ENCODE peak calls at places on chromosomes 16 and 17, in seven cellular contexts. H is AG04449, B is activated B cell treated with CpG ODN at 0.5 μM for 24 hours, S is MCF 10A, T is thoracic aorta, O is left ventricle myocardium inferior, K is suprapubic skin. Q is an unnamed sample.

GRCh38 chr16:78738557-78738956 is 639.1 kb downstream of the WWOX start:
- DNase-seq in H (no peak), B (no peak), S (no peak), T (no peak), O (no peak), K (no peak), Q (no peak)

GRCh38 chr17:44400226-44400847 is 10.9 kb upstream of the ITGA2B start:
- DNase-seq in H (no peak), B (no peak), S (peak), T (no peak), O (no peak), K (no peak), Q (no peak)

GRCh38 chr17:55436224-55437164 is 14.9 kb upstream of the MMD start:
- DNase-seq in H (no peak), B (no peak), S (no peak), T (no peak), O (no peak), K (no peak), Q (no peak)

GRCh38 chr17:80664217-80664780 is 119.7 kb downstream of the RPTOR start:
- DNase-seq in H (no peak), B (no peak), S (no peak), T (no peak), O (no peak), K (no peak), Q (no peak)

GRCh38 chr17:33513769-33514168 is 220.7 kb upstream of the ASIC2 start:
- DNase-seq in H (no peak), B (no peak), S (no peak), T (no peak), O (no peak), K (no peak), Q (no peak)

GRCh38 chr16:23434380-23434779 is 18.6 kb downstream of the COG7 start:
- DNase-seq in H (no peak), B (peak), S (peak), T (no peak), O (no peak), K (no peak), Q (no peak)

GRCh38 chr17:45221081-45221996 is at the start of gene FMNL1:
- DNase-seq in H (no peak), B (peak), S (no peak), T (no peak), O (peak), K (no peak), Q (no peak)

GRCh38 chr16:19307587-19308241 is 22.2 kb downstream of the CLEC19A start:
- DNase-seq in H (no peak), B (no peak), S (peak), T (no peak), O (no peak), K (no peak), Q (peak)

GRCh38 chr16:11276880-11277593 is 757 bp upstream of the PRM2 start:
- DNase-seq in H (no peak), B (no peak), S (peak), T (no peak), O (no peak), K (no peak), Q (no peak)

GRCh38 chr17:60604686-60605334 is 4.8 kb downstream of the PPM1D start:
- DNase-seq in H (peak), B (no peak), S (peak), T (peak), O (no peak), K (no peak), Q (no peak)

GRCh38 chr16:7628981-7629380 is 296.3 kb downstream of the RBFOX1 start:
- DNase-seq in H (no peak), B (no peak), S (no peak), T (no peak), O (no peak), K (no peak), Q (no peak)

GRCh38 chr17:62780273-62780672 is 27.8 kb downstream of the MARCHF10 start:
- DNase-seq in H (no peak), B (no peak), S (peak), T (peak), O (peak), K (no peak), Q (no peak)

GRCh38 chr16:87463722-87464690 is 28.8 kb downstream of the ZCCHC14 start:
- DNase-seq in H (no peak), B (no peak), S (no peak), T (no peak), O (no peak), K (no peak), Q (no peak)

GRCh38 chr16:11024333-11025053 is 80.1 kb downstream of the CLEC16A start:
- DNase-seq in H (no peak), B (no peak), S (no peak), T (no peak), O (no peak), K (no peak), Q (no peak)

GRCh38 chr17:1999557-2000251 is 25.4 kb downstream of the RTN4RL1 start:
- DNase-seq in H (no peak), B (no peak), S (no peak), T (no peak), O (peak), K (peak), Q (no peak)

GRCh38 chr16:80744856-80745255 is 59.5 kb downstream of the CDYL2 start:
- DNase-seq in H (no peak), B (no peak), S (no peak), T (no peak), O (no peak), K (no peak), Q (no peak)

GRCh38 chr17:59853168-59853918 is 39.4 kb downstream of the TUBD1 start:
- DNase-seq in H (peak), B (no peak), S (peak), T (no peak), O (no peak), K (no peak), Q (no peak)

GRCh38 chr16:12276631-12277030 is 300.1 kb downstream of the SNX29 start:
- DNase-seq in H (no peak), B (no peak), S (no peak), T (no peak), O (no peak), K (no peak), Q (no peak)

GRCh38 chr17:75077490-75078096 is 10.2 kb upstream of the SLC16A5 start:
- DNase-seq in H (no peak), B (peak), S (no peak), T (no peak), O (peak), K (no peak), Q (no peak)

GRCh38 chr16:20735504-20735903 is 6.1 kb downstream of the THUMPD1 start:
- DNase-seq in H (no peak), B (no peak), S (no peak), T (no peak), O (no peak), K (no peak), Q (no peak)

GRCh38 chr17:73533801-73534574 is 110.3 kb downstream of the SDK2 start:
- DNase-seq in H (no peak), B (no peak), S (no peak), T (no peak), O (no peak), K (no peak), Q (no peak)

GRCh38 chr17:5281814-5282638 is at the start of gene RABEP1:
- DNase-seq in H (peak), B (peak), S (peak), T (peak), O (peak), K (peak), Q (peak)

GRCh38 chr17:880074-880870 is 98.1 kb downstream of the MRM3 start:
- DNase-seq in H (no peak), B (no peak), S (peak), T (no peak), O (no peak), K (no peak), Q (no peak)

GRCh38 chr16:86516618-86517003 is 6.3 kb downstream of the FOXF1 start:
- DNase-seq in H (no peak), B (no peak), S (no peak), T (no peak), O (no peak), K (no peak), Q (no peak)

GRCh38 chr17:41338961-41339485 is 11.6 kb downstream of the KRT33A start:
- DNase-seq in H (no peak), B (no peak), S (peak), T (no peak), O (no peak), K (no peak), Q (no peak)

GRCh38 chr16:11401161-11402050 is 56.1 kb downstream of the RMI2 start:
- DNase-seq in H (no peak), B (no peak), S (peak), T (no peak), O (peak), K (no peak), Q (no peak)

GRCh38 chr16:64841071-64841470 is 280.8 kb downstream of the CDH11 start:
- DNase-seq in H (no peak), B (no peak), S (no peak), T (no peak), O (no peak), K (no peak), Q (no peak)

GRCh38 chr17:71251936-71252335 is 868.9 kb upstream of the SOX9 start:
- DNase-seq in H (no peak), B (no peak), S (no peak), T (no peak), O (no peak), K (no peak), Q (no peak)

GRCh38 chr17:65020284-65020683 is 36.3 kb downstream of the GNA13 start:
- DNase-seq in H (peak), B (no peak), S (peak), T (no peak), O (no peak), K (no peak), Q (no peak)

GRCh38 chr16:84595052-84595481 is 22.8 kb downstream of the COTL1 start:
- DNase-seq in H (no peak), B (no peak), S (no peak), T (no peak), O (no peak), K (no peak), Q (no peak)

GRCh38 chr16:23950291-23950894 is 114.6 kb downstream of the PRKCB start:
- DNase-seq in H (no peak), B (no peak), S (no peak), T (no peak), O (no peak), K (no peak), Q (no peak)

GRCh38 chr16:85928411-85928820 is 29.5 kb downstream of the IRF8 start:
- DNase-seq in H (no peak), B (no peak), S (peak), T (no peak), O (no peak), K (no peak), Q (no peak)

GRCh38 chr17:33964344-33964979 is 290.6 kb upstream of the CCL2 start:
- DNase-seq in H (no peak), B (no peak), S (no peak), T (no peak), O (no peak), K (no peak), Q (no peak)

GRCh38 chr17:63578769-63579111 is 22.0 kb upstream of the TACO1 start:
- DNase-seq in H (no peak), B (no peak), S (no peak), T (no peak), O (no peak), K (no peak), Q (no peak)

DNA sequence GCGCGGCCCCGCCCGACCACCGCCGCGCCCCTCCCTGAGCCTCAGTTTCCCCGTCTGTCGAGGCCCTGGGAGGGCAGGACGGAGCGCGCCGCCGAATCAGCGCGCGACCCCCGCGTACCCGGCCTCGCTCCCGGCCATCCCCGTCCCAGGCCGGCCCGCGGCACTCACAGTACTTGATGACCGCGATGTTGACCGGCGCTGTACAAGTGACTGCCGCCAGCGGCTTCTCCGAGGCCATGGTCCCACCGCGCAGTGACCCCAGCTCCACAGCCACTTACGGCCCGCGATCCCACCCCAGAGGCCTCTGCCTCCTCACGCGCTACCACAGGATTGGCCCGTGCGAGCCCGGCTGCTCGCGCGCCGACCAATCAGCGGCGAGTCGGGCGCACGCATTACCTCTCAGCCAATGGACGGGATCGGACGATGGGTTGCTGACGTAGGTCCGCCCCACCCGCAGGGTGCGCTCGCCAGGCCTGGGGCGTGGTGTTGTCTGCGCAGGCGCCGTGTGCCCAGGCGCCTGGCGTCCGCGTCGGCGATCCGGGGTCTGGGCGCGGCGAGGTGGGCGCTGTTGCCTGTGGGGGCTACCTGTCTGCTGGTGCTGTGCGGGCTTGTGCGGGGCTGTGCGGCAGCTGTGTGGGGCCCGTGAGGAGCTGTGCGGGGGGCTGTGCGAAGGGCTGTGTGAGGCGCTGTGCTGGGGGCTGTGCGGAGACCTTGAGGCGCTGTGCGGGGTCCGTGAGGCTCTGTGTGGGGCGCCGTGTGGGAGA is at the start of gene MVD:
- DNase-seq in H (peak), B (peak), S (peak), T (peak), O (peak), K (peak), Q (peak)
- TF ChIP-seq CTCF in H (no peak), B (no peak), S (no peak), T (no peak), O (no peak), K (no peak), Q (no peak)

GRCh38 chr17:6408271-6408670 is 26.6 kb downstream of the AIPL1 start:
- DNase-seq in H (no peak), B (no peak), S (no peak), T (no peak), O (no peak), K (no peak), Q (no peak)

GRCh38 chr17:6415616-6416015 is 19.3 kb downstream of the AIPL1 start:
- DNase-seq in H (no peak), B (no peak), S (no peak), T (no peak), O (no peak), K (no peak), Q (no peak)

GRCh38 chr17:6413073-6413472 is 21.8 kb downstream of the AIPL1 start:
- DNase-seq in H (no peak), B (no peak), S (peak), T (no peak), O (no peak), K (no peak), Q (no peak)
- TF ChIP-seq CTCF in H (peak), B (no peak), S (peak), T (no peak), O (peak), K (no peak), Q (peak)

GRCh38 chr17:66091440-66092080 is 100.4 kb downstream of the CEP112 start:
- DNase-seq in H (no peak), B (no peak), S (no peak), T (no peak), O (no peak), K (no peak), Q (no peak)
- TF ChIP-seq CTCF in H (no peak), B (no peak), S (no peak), T (no peak), O (no peak), K (no peak), Q (no peak)

DNA sequence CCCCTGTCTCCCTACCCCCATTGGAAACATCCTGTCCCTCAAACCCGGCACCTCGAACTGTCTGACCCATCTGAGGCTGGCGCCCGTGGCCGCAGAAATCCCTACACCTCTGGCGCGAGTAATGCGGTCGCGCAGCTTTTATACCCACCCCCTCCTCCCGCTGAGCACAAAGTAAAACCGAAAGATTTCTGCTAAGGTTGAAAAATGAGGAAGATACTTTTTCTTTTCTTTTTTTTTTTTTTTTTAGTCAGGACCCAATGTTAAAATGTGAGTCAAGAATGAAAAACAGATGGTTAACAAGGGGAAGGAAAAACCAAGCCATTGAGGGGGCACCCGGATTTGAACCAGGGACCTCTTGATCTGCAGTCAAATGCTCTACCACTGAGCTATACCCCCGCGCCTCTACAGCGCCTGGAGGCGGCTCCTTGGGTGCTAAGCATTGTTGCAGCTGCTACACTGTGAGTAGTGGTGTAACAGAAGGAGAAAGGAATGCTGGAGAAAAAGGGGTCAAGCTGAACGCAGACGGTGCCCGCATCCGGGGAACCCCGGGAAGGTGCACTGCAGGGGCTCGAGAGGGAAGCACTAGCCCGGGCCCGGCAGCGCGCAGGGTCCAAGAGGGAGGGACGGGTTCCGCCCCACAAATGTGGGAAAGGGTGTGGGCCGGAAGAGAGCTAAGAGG is 751 bp upstream of the LASP1 start:
- DNase-seq in H (no peak), B (peak), S (peak), T (peak), O (peak), K (peak), Q (peak)
- TF ChIP-seq CTCF in H (peak), B (no peak), S (no peak), T (no peak), O (peak), K (no peak), Q (peak)

DNA sequence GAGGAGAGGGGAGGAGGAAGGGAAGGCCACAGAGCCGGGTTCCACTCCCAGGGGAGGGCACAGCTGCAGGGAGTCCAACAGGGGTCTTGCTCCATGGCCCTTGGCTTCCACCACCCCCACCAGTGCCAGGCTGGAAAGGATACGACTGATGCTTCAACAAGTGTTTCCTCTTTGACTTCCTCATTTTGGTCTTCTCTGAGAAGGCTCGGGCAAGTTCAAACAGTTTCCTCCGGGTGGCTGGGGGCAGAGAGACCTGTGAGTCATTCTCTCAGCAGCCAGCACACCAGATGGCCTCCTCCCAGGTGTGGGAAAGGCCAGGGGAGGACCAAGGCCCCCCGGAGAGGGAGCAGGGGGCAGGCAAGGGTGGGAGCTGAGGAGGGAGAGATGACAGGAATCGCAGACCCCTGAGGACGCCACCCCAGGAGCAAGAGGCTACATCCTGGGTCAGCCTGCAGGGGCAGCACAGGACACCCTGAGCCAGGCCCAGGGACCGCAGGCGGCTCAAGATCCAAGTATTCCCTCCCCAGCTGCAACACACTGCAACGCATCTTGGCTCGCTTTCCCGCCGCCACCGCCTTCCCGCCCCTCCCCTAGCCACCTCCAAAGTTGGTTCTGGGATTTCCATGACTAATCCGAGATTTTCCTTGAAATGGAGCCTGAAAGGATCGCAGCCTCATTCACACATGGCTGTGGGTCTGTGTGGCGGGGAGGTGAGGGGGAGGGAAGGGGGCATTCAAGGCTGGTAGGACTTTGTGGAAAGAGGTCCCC is 18.3 kb upstream of the MRPS23 start:
- DNase-seq in H (peak), B (peak), S (peak), T (peak), O (peak), K (peak), Q (no peak)
- TF ChIP-seq CTCF in H (peak), B (no peak), S (peak), T (peak), O (peak), K (peak), Q (peak)

DNA sequence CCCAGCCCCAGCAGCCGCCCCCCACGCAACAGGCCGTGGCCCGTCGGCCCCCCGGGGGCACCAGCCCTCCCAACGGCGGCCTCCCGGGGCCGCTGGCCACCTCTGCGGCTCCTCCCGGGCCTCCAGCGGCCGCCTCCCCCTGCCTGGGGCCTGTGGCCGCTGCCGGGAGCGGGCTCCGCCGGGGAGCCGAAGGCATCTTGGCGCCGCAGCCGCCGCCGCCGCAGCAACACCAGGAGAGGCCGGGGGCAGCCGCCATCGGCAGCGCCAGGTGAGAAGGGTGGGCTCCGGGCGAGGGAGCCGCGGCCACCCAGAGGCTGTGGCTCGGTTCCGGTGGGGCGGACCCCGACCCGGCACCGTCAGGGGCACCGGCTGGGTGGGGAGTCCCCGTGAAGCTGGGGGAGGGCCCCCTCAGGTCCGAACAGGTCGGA is 506 bp downstream of the ATXN2L start:
- DNase-seq in H (no peak), B (no peak), S (no peak), T (no peak), O (no peak), K (no peak), Q (peak)
- TF ChIP-seq CTCF in H (no peak), B (no peak), S (no peak), T (no peak), O (no peak), K (no peak), Q (no peak)

DNA sequence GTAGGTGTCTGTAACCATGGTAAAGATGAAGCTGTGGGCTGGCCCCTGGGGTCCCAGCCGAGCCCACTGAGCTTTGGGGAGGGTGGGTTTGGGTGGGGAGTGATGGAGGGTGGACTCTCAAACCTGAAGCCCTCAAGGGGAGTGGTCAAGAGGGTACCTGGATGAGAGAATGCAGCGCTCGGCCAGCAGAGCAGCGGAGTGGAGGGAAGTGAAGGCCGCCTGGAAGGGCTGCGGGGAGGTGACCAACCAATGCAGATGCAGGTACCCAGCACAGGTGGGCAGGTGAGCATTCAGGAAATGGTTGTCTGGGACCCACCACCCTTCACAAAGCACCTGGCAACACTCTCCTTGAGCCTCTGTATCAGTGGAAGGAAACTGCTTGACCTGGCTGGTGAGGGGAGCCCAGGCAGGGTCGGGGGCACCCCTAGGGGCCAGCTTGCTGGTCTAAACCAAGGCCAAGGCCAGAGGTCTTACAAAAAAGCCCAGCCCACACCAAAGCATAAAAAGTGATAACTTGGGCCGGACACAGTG is 3.4 kb upstream of the SLC5A10 start:
- DNase-seq in H (no peak), B (no peak), S (no peak), T (no peak), O (no peak), K (no peak), Q (no peak)
- TF ChIP-seq CTCF in H (no peak), B (no peak), S (no peak), T (no peak), O (no peak), K (no peak), Q (no peak)

GRCh38 chr16:14562691-14563491 is 67.2 kb downstream of the PARN start:
- DNase-seq in H (no peak), B (no peak), S (peak), T (no peak), O (no peak), K (no peak), Q (no peak)
- TF ChIP-seq CTCF in H (no peak), B (no peak), S (peak), T (peak), O (peak), K (peak), Q (peak)

Q was measured in progenitor cell of endocrine pancreas.